ENCODE peak calls at places on chromosomes 11 and 22, in nine cellular contexts. E is endodermal cell, L is AG04450, Z is Panc1, F is lung, Y is upper lobe of right lung, X is breast epithelium, O is uterus, S is tibial nerve. G is an unnamed sample. For H3K9me3, the result is how much of the 10 kb centered on the place peaks cover.

GRCh38 chr22:32353292-32353691 is 4.4 kb upstream of the RFPL3 start:
- DNase-seq in E (no peak), L (no peak), Z (no peak), F (no peak), Y (no peak), X (no peak), O (no peak), S (no peak), G (no peak)

GRCh38 chr11:117076941-117077659 is 21.1 kb downstream of the SIK3 start:
- DNase-seq in E (no peak), L (no peak), Z (no peak), F (no peak), Y (no peak), X (no peak), O (no peak), S (no peak), G (no peak)

GRCh38 chr22:25492950-25493790 is 71.3 kb upstream of the GRK3 start:
- DNase-seq in E (no peak), L (no peak), Z (no peak), F (no peak), Y (no peak), X (no peak), O (no peak), S (no peak), G (peak)

GRCh38 chr11:110908401-110909106 is 196.3 kb upstream of the ARHGAP20 start:
- DNase-seq in E (no peak), L (peak), Z (no peak), F (no peak), Y (no peak), X (no peak), O (no peak), S (no peak), G (no peak)

GRCh38 chr22:36191106-36191836 is 10.3 kb downstream of the APOL4 start:
- DNase-seq in E (peak), L (no peak), Z (no peak), F (no peak), Y (no peak), X (peak), O (no peak), S (peak), G (peak)

GRCh38 chr11:65439331-65440181 is 17.0 kb downstream of the NEAT1 start:
- DNase-seq in E (no peak), L (no peak), Z (no peak), F (no peak), Y (no peak), X (peak), O (peak), S (no peak), G (no peak)

GRCh38 chr22:46111645-46112306 is 38.5 kb upstream of the PPARA start:
- DNase-seq in E (peak), L (no peak), Z (no peak), F (no peak), Y (no peak), X (no peak), O (peak), S (no peak), G (no peak)

GRCh38 chr11:67657300-67657699 is 6.8 kb upstream of the ACY3 start:
- DNase-seq in E (no peak), L (no peak), Z (no peak), F (no peak), Y (no peak), X (no peak), O (no peak), S (no peak), G (no peak)

GRCh38 chr11:11659567-11660341 is 37.9 kb upstream of the GALNT18 start:
- DNase-seq in E (no peak), L (no peak), Z (no peak), F (no peak), Y (no peak), X (no peak), O (no peak), S (no peak), G (no peak)

GRCh38 chr11:4161305-4161704 is 66.7 kb downstream of the RRM1 start:
- DNase-seq in E (no peak), L (no peak), Z (no peak), F (no peak), Y (no peak), X (no peak), O (no peak), S (no peak), G (no peak)

GRCh38 chr22:37377927-37378326 is 49.4 kb downstream of the ELFN2 start:
- DNase-seq in E (no peak), L (no peak), Z (no peak), F (no peak), Y (no peak), X (no peak), O (no peak), S (no peak), G (no peak)

GRCh38 chr11:17976651-17977050 is 36.2 kb downstream of the SERGEF start:
- DNase-seq in E (no peak), L (no peak), Z (no peak), F (no peak), Y (no peak), X (no peak), O (no peak), S (no peak), G (no peak)

GRCh38 chr11:21811572-21811971 is 381.3 kb upstream of the ANO5 start:
- DNase-seq in E (peak), L (no peak), Z (no peak), F (no peak), Y (no peak), X (no peak), O (no peak), S (no peak), G (no peak)

GRCh38 chr22:30398685-30399680 is 2.2 kb downstream of the SEC14L2 start:
- DNase-seq in E (no peak), L (no peak), Z (no peak), F (no peak), Y (no peak), X (no peak), O (no peak), S (no peak), G (no peak)

GRCh38 chr22:10781571-10782403 is 4746.2 kb upstream of the OR11H1 start:
- DNase-seq in E (no peak), L (no peak), Z (no peak), F (no peak), Y (no peak), X (no peak), O (no peak), S (no peak), G (no peak)

GRCh38 chr11:108511851-108512474 is 13.8 kb upstream of the POGLUT3 start:
- DNase-seq in E (no peak), L (no peak), Z (no peak), F (no peak), Y (no peak), X (no peak), O (no peak), S (no peak), G (no peak)

GRCh38 chr22:42912049-42912448 is 55.0 kb upstream of the ARFGAP3 start:
- DNase-seq in E (no peak), L (no peak), Z (no peak), F (no peak), Y (no peak), X (no peak), O (no peak), S (no peak), G (no peak)

GRCh38 chr11:63537293-63538101 is 889 bp downstream of the PLAAT4 start:
- DNase-seq in E (no peak), L (no peak), Z (no peak), F (peak), Y (peak), X (peak), O (peak), S (peak), G (no peak)

GRCh38 chr11:117925198-117925925 is 3.8 kb downstream of the TMPRSS13 start:
- DNase-seq in E (no peak), L (no peak), Z (no peak), F (no peak), Y (no peak), X (no peak), O (no peak), S (no peak), G (peak)

GRCh38 chr11:24903555-24903954 is 406.7 kb downstream of the LUZP2 start:
- DNase-seq in E (no peak), L (no peak), Z (no peak), F (no peak), Y (no peak), X (no peak), O (no peak), S (no peak), G (no peak)

GRCh38 chr11:76577199-76577920 is 93.2 kb downstream of the LRRC32 start:
- DNase-seq in E (no peak), L (peak), Z (no peak), F (no peak), Y (peak), X (no peak), O (no peak), S (no peak), G (peak)

GRCh38 chr11:46446343-46446751 is 54.8 kb upstream of the CHRM4 start:
- DNase-seq in E (no peak), L (no peak), Z (no peak), F (no peak), Y (no peak), X (no peak), O (no peak), S (no peak), G (no peak)

GRCh38 chr11:64120951-64121569 is 44.9 kb downstream of the MACROD1 start:
- DNase-seq in E (no peak), L (no peak), Z (no peak), F (no peak), Y (no peak), X (peak), O (no peak), S (no peak), G (no peak)

GRCh38 chr11:1706634-1707400 is 9.8 kb downstream of the KRTAP5-6 start:
- DNase-seq in E (peak), L (no peak), Z (no peak), F (no peak), Y (no peak), X (no peak), O (no peak), S (no peak), G (no peak)

GRCh38 chr11:80136991-80137390 is 696.2 kb upstream of the TENM4 start:
- DNase-seq in E (no peak), L (no peak), Z (no peak), F (no peak), Y (no peak), X (no peak), O (no peak), S (no peak), G (no peak)

GRCh38 chr22:22655452-22656108 is 11.2 kb downstream of the GGTLC2 start:
- DNase-seq in E (no peak), L (no peak), Z (no peak), F (no peak), Y (no peak), X (no peak), O (no peak), S (no peak), G (no peak)

GRCh38 chr22:38243007-38243775 is 29.6 kb downstream of the TMEM184B start:
- DNase-seq in E (no peak), L (peak), Z (no peak), F (no peak), Y (no peak), X (no peak), O (no peak), S (no peak), G (no peak)

GRCh38 chr22:43148581-43148980 is 2.8 kb upstream of the TSPO start:
- DNase-seq in E (no peak), L (no peak), Z (no peak), F (no peak), Y (no peak), X (no peak), O (no peak), S (no peak), G (no peak)

GRCh38 chr22:42637555-42637954 is 2.8 kb downstream of the ATP5MGL start:
- DNase-seq in E (no peak), L (no peak), Z (no peak), F (no peak), Y (no peak), X (no peak), O (no peak), S (no peak), G (no peak)

GRCh38 chr11:77127969-77128691 is at the start of gene MYO7A:
- DNase-seq in E (peak), L (no peak), Z (no peak), F (no peak), Y (peak), X (no peak), O (peak), S (no peak), G (peak)

DNA sequence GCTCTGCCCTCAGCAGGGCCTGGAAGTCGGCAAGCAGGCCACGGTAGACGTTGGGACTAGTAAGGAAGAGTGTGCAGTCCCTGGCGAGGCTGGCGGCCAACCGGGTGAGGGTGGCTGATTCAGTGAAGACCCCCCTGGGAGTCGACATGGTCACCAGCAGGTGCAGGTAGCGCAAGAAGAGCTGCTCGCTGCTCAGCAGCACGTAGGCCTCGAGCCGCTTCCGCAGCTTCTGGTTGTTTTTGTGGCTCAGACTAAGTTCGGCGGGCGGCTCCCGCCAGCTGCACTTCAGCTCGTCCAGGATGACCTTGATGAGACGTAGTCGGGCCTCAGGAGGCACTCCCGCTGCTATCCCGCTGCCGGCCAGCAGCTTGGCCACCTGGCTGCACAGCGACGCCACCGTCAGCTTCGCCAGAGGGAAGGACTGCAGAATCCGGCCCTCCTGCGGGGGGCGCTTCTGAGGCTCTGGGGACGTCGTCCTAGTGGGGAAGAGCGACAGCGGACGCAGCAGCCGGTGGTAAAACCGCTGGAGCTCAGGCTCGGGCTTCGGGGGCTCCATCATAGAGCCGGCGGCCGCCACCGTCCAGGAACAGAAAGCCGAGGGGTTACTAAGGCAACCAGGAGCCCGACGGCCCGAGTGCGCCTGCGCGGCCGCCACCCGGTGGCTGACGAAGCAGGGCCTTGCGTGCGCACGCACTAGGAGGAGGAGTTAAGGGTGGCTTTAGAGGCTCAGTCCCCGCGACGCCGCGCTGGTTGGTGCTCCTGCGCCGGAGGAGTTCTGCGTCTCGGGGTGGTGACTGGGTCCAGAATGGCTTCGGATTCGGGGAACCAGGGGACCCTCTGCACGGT is at the start of the genes CCDC87 and CCS:
- DNase-seq in E (peak), L (peak), Z (peak), F (peak), Y (peak), X (peak), O (peak), S (peak), G (peak)
- TF ChIP-seq CTCF in E (peak), L (peak), Z (peak), F (peak), Y (peak), X (peak), O (peak), S (peak), G (peak)

DNA sequence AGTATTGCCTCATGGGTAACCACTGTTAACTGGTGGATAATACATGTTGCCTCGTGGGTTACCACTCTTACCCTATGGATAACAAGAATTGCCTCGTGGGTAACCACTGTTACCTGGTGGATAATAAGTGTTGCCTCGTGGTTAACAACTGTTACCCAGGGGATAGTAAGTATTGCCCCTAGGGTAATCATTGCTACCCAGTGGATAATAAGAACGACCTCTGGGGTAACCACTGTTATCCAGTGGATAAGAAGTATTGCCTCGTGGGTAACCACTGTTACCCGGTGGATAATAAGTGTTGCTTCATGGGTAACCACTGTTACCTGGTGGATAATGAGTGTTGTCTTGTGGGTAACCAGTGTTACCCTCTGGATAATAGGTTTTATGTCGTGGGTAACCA is 28.1 kb upstream of the NXPE4 start:
- DNase-seq in E (peak), L (no peak), Z (no peak), F (no peak), Y (no peak), X (no peak), O (no peak), S (no peak), G (no peak)
- H3K9me3 ChIP-seq in E (half or more), L (under half), Z (under half), F (under half), Y (under half), X (under half), O (under half), S (under half), G (under half)

DNA sequence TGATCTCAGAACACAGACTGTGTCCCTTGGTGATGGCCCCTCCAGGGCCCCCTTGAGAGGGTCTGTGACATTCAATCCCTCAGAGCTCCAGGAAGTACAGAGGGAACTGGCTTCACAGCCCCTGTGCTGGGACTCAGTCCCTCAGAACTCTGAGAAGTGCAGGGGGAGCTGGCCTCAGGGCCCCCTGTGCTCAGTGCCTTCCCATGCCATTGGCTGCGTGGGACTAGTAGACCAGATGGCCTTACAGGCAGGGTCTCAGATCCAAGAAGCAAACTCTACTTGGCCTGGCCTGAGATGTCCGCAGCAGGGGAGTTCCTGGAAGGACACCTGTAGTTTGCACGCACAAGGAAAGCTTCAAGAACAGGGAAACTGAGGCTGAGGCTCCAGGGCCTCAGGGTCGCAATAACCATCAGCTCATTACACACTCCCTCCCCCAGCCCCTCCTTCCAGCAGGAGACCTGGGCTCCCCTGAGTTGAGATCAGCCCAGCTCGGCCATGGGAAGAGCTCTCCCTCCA is 138.4 kb downstream of the BRD1 start:
- DNase-seq in E (peak), L (no peak), Z (no peak), F (no peak), Y (no peak), X (no peak), O (no peak), S (no peak), G (no peak)
- TF ChIP-seq CTCF in E (no peak), L (no peak), Z (no peak), F (no peak), Y (no peak), X (no peak), O (no peak), S (no peak), G (no peak)

DNA sequence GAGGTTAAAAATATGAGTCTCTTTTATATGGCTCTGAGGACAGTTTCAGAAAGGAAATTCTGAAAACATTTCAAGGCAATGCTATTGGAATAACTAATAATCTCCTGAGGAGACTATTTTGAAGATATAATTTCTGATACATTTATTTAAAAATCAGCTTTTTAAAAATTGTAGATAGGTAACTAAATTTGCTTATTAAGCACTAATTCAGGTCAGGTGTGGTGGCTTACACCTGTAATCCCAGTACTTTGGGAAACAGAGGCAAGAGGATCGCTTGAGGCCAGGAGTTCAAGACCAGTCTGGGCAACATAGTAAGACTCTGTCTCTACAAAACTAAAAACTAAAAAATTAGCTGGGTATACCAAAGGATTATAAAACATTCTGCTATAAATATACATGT is 17.0 kb downstream of the ZDHHC13 start:
- DNase-seq in E (no peak), L (no peak), Z (no peak), F (no peak), Y (no peak), X (no peak), O (no peak), S (no peak), G (no peak)
- H3K9me3 ChIP-seq in E (under half), L (under half), Z (under half), F (under half), Y (under half), X (under half), O (under half), S (under half), G (under half)

GRCh38 chr11:36069576-36070214 is 125.8 kb downstream of the LDLRAD3 start:
- DNase-seq in E (peak), L (no peak), Z (no peak), F (no peak), Y (no peak), X (peak), O (no peak), S (no peak), G (no peak)
- TF ChIP-seq CTCF in E (peak), L (no peak), Z (peak), F (no peak), Y (no peak), X (no peak), O (no peak), S (no peak), G (no peak)

DNA sequence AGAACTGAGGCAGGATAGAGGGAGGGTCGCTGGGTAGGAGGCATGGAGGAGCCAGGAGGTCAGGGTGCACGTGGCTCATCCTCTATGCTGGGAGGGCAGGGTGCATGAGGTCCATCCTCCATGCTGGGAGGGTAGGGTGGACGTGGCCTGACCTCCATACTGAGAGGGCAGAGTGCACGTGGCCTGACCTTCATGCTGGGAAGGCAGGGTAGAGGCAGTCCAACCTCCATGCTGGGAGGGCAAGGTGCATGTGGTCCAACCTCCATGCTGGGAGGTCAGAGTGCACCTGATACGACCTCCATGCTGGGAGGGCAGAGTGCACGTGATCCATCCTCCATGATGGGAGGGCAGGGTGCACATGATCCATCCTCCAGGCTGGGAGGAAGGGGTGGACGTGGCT is 622.3 kb downstream of the BRD1 start:
- DNase-seq in E (no peak), L (no peak), Z (no peak), F (no peak), Y (no peak), X (no peak), O (peak), S (no peak), G (peak)
- H3K9me3 ChIP-seq in E (under half), L (half or more), Z (under half), F (under half), Y (under half), X (under half), O (under half), S (under half), G (under half)

GRCh38 chr11:57081356-57081755 is 92.6 kb downstream of the OR5AK2 start:
- DNase-seq in E (peak), L (no peak), Z (no peak), F (no peak), Y (no peak), X (no peak), O (no peak), S (no peak), G (no peak)

GRCh38 chr11:57083641-57084385 is 95.1 kb downstream of the OR5AK2 start:
- DNase-seq in E (no peak), L (no peak), Z (no peak), F (no peak), Y (no peak), X (no peak), O (no peak), S (no peak), G (no peak)

GRCh38 chr11:57087966-57088365 is 93.8 kb upstream of the LRRC55 start:
- DNase-seq in E (no peak), L (no peak), Z (no peak), F (no peak), Y (no peak), X (no peak), O (no peak), S (no peak), G (no peak)

GRCh38 chr11:57082125-57082524 is 93.4 kb downstream of the OR5AK2 start:
- DNase-seq in E (no peak), L (no peak), Z (no peak), F (no peak), Y (no peak), X (no peak), O (no peak), S (no peak), G (no peak)

GRCh38 chr11:57085604-57086003 is 96.1 kb upstream of the LRRC55 start:
- DNase-seq in E (no peak), L (no peak), Z (no peak), F (no peak), Y (no peak), X (no peak), O (no peak), S (no peak), G (no peak)
- TF ChIP-seq CTCF in E (peak), L (peak), Z (no peak), F (no peak), Y (peak), X (no peak), O (no peak), S (no peak), G (no peak)

G was measured in kidney.